ENCODE peak calls at places on chromosomes 12 and 14, in nine cellular contexts. P is keratinocyte, D is foreskin fibroblast, L is activated B cell treated with CpG ODN at 0.5 μM for 24 hours, H is WTC11, J is Panc1, R is cardiac fibroblast, Y is NB4, S is nephron progenitor cell. T is an unnamed sample.

GRCh38 chr14:93549578-93549977 is 118.8 kb downstream of the UNC79 start:
- DNase-seq in R (no peak), Y (no peak), P (no peak), J (no peak), H (no peak), D (no peak), L (no peak), S (no peak), T (no peak)

GRCh38 chr14:94914191-94914590 is 144.3 kb upstream of the GSC start:
- DNase-seq in P (no peak), L (no peak), R (no peak), S (no peak), J (no peak), H (no peak), D (no peak), Y (no peak), T (no peak)

GRCh38 chr14:81068384-81068783 is 113.0 kb downstream of the TSHR start:
- DNase-seq in Y (no peak), H (no peak), S (no peak), J (no peak), R (no peak), D (no peak), P (no peak), L (no peak), T (no peak)

GRCh38 chr14:55336161-55336560 is 64.9 kb downstream of the FBXO34 start:
- DNase-seq in D (no peak), H (no peak), Y (no peak), R (no peak), S (no peak), L (no peak), P (no peak), J (no peak), T (no peak)

GRCh38 chr14:31842905-31843304 is 234.2 kb upstream of the ARHGAP5 start:
- DNase-seq in H (no peak), S (no peak), P (no peak), D (no peak), Y (no peak), L (no peak), R (peak; percentile 50), J (no peak), T (no peak)

GRCh38 chr12:124044021-124044420 is 71.0 kb downstream of the ZNF664 start:
- DNase-seq in J (no peak), H (no peak), P (no peak), L (no peak), R (no peak), Y (peak; percentile 56), S (no peak), D (no peak), T (no peak)

GRCh38 chr12:131928080-131928764 is 854 bp upstream of the PUS1 start:
- DNase-seq in H (peak; percentile 41), Y (no peak), P (no peak), L (no peak), D (no peak), R (peak; percentile 26), J (no peak), S (no peak), T (no peak)

GRCh38 chr12:10453144-10453543 is at the start of gene KLRC1:
- DNase-seq in S (no peak), J (no peak), P (no peak), R (peak; percentile 41), H (no peak), D (no peak), L (no peak), Y (no peak), T (no peak)

GRCh38 chr12:132360906-132361777 is 31.8 kb upstream of the GALNT9 start:
- DNase-seq in J (no peak), D (no peak), Y (no peak), R (no peak), S (no peak), L (no peak), P (no peak), H (peak; percentile 8), T (no peak)

GRCh38 chr14:49051328-49052060 is 534.7 kb downstream of the RPS29 start:
- DNase-seq in P (no peak), R (no peak), Y (no peak), H (no peak), L (no peak), J (no peak), D (no peak), S (no peak), T (no peak)

GRCh38 chr14:79480212-79480611 is 731.1 kb downstream of the DIO2 start:
- DNase-seq in S (no peak), J (no peak), Y (no peak), L (no peak), R (no peak), H (no peak), P (no peak), D (no peak), T (no peak)

GRCh38 chr12:91507754-91508153 is 325.1 kb upstream of the DCN start:
- DNase-seq in P (no peak), L (no peak), R (peak; percentile 59), J (no peak), H (no peak), S (no peak), D (no peak), Y (no peak), T (no peak)

GRCh38 chr12:17593715-17594406 is 496.1 kb downstream of the RERGL start:
- DNase-seq in Y (no peak), H (no peak), L (no peak), D (no peak), P (no peak), S (no peak), R (no peak), J (no peak), T (no peak)

GRCh38 chr12:17591113-17591512 is 498.9 kb downstream of the RERGL start:
- DNase-seq in Y (no peak), D (no peak), P (no peak), H (no peak), S (no peak), J (no peak), R (no peak), L (no peak), T (no peak)

GRCh38 chr12:17592472-17592871 is 497.5 kb downstream of the RERGL start:
- DNase-seq in S (no peak), H (no peak), Y (no peak), L (no peak), J (no peak), P (no peak), D (no peak), R (no peak), T (no peak)

DNA sequence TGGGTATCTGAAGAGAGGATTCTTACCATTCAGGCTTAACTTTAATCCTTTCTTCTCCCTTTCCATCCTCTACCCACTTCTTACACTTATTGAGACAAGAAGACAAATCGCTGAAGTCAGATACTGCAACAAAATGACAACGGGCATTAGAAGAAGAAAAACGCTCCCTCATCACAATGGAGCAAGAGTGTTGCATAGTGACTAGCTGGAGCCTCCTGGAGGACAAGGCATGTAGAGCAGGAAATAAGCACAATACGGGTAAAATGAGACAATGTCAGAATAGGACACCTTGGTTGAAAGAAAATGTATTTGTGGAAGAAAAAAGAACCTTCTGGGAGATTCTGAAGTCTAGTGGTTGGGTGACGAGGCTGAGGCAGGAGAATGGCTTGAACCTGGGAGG is 501.0 kb downstream of the RERGL start:
- DNase-seq in L (no peak), H (peak; percentile 24), R (peak; percentile 1), S (peak; percentile 6), P (no peak), Y (peak; percentile 36), D (no peak), J (peak; percentile 15), T (peak; percentile 33)
- TF ChIP-seq CTCF in L (no peak), H (peak; percentile 39), R (peak; percentile 16), S (peak; percentile 40), P (peak; percentile 26), Y (peak; percentile 54), D (no peak), J (peak; percentile 54), T (no peak)

DNA sequence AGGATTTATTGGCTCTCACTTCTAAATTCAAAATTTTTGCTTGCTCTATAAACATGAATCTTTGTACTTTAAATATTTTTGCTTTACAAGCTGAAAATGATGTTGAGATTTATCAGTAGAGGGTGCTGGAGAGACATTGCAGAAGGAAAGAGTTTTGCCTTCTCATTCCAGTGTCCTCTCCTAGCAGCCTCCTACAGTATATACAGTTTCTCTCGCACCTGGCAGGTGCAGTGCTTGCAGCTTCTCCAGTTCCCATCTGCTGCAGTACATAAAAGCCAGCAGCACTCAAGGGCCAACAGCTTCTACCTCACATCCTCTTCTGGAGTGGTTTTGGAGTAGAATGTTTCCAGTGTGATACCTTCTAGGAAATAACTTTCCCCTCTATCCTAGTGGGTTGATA is 601.8 kb upstream of the ATXN7L3B start:
- DNase-seq in R (no peak), J (no peak), D (no peak), P (no peak), H (no peak), S (no peak), Y (peak; percentile 9), L (no peak), T (no peak)
- TF ChIP-seq CTCF in R (no peak), J (peak; percentile 36), D (no peak), P (peak; percentile 22), H (no peak), S (peak; percentile 15), Y (no peak), L (no peak), T (no peak)

DNA sequence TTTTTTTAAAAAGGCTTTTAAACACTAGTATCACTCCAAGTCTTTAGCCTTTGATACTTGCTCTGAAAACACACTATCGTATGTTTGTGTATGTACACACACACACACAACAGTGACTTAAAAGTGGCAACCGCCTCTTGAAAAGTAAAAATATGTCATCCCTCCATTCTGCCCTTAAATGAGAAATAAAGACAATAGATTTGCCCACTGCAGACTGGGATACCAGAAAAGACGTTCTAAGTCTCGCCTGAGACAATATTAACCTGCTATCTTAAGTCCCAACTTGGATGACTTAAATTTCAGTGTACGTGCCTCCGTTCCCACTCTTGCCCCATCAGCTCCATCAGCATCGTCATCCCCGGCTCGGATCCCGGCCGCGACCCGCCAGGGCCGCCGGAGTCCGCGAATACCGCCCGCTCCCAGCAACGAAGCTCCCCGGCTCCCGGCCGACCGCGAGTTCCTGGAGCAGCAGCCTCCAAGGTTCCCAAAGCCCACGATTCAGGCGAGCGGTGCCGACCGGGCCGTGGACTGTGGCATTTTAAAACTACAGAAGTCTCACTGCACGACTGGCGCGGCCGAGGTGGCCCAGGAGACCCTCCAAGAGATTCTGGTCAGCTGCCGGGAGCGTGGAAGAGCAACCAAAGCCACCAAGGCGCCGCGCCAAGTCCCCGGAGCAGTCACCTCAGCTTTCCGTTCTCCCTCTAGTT is 2.8 kb upstream of the ARID2 start:
- DNase-seq in H (peak; percentile 54), R (peak; percentile 50), S (peak; percentile 65), Y (peak; percentile 58), D (no peak), L (peak; percentile 46), J (no peak), P (no peak), T (peak; percentile 62)
- TF ChIP-seq CTCF in H (no peak), R (no peak), S (no peak), Y (no peak), D (no peak), L (no peak), J (no peak), P (no peak), T (no peak)

GRCh38 chr12:59179231-59179630 is 258.9 kb upstream of the LRIG3 start:
- DNase-seq in H (no peak), P (no peak), D (no peak), Y (no peak), R (no peak), S (no peak), L (no peak), J (no peak), T (no peak)

DNA sequence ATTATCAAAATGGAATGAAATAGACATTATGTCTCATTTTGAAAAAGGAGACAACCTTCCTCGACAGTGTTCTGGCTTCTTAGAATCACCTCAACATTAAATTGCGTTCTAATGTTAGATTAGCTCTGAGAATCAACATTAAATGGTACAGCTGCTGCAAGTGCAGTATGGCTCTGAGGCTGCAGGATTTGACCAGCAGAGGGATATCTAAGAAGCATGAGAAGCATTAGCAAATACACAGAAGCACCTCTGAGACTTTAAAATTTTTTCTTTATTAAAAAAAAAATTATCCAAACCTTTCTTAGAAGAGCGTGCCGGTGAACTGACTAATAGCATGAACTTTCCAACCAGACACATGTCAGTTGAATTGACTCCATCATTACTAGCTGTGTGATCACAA is 253.4 kb upstream of the LRIG3 start:
- DNase-seq in H (no peak), Y (no peak), R (peak; percentile 3), P (no peak), J (no peak), D (no peak), S (no peak), L (no peak), T (no peak)
- TF ChIP-seq CTCF in H (no peak), Y (no peak), R (peak; percentile 8), P (no peak), J (no peak), D (peak; percentile 36), S (no peak), L (no peak), T (no peak)